ENCODE peak calls at places on chromosomes 2 and 18, in eight cellular contexts. S is ovary, Q is tibial artery, Y is spleen, R is H1, N is aorta, B is pancreas, A is fibroblast of lung. T is an unnamed sample. For H3K36me3, the result is how much of the 10 kb centered on the place peaks cover.

GRCh38 chr2:69167469-69167822 is 154.5 kb downstream of the ANTXR1 start:
- DNase-seq in S (no peak), Q (no peak), Y (no peak), R (no peak), N (no peak), B (no peak), A (no peak), T (no peak)

GRCh38 chr2:113131343-113131933 is 4.0 kb downstream of the IL1RN start:
- DNase-seq in S (no peak), Q (no peak), Y (no peak), R (peak), N (no peak), B (no peak), A (no peak), T (no peak)

GRCh38 chr2:193103064-193103463 is 908.3 kb upstream of the TMEFF2 start:
- DNase-seq in S (no peak), Q (no peak), Y (no peak), R (no peak), N (no peak), B (no peak), A (no peak), T (no peak)

GRCh38 chr18:34117319-34117718 is 107.4 kb downstream of the NOL4 start:
- DNase-seq in S (no peak), Q (no peak), Y (no peak), R (no peak), N (no peak), B (no peak), A (no peak), T (no peak)

GRCh38 chr2:166067204-166067603 is 60.6 kb downstream of the SCN1A start:
- DNase-seq in S (no peak), Q (no peak), Y (no peak), R (no peak), N (no peak), B (no peak), A (no peak), T (no peak)

GRCh38 chr2:11616097-11616687 is 53.8 kb downstream of the NTSR2 start:
- DNase-seq in S (no peak), Q (no peak), Y (no peak), R (no peak), N (peak), B (no peak), A (no peak), T (no peak)

GRCh38 chr2:904243-905024 is 46.2 kb upstream of the SNTG2 start:
- DNase-seq in S (no peak), Q (no peak), Y (no peak), R (no peak), N (no peak), B (no peak), A (no peak), T (no peak)

GRCh38 chr2:175435012-175435411 is 253.5 kb upstream of the ATP5MC3 start:
- DNase-seq in S (no peak), Q (no peak), Y (no peak), R (no peak), N (no peak), B (no peak), A (no peak), T (no peak)

GRCh38 chr2:139354518-139354917 is 574.3 kb upstream of the NXPH2 start:
- DNase-seq in S (no peak), Q (no peak), Y (no peak), R (no peak), N (no peak), B (no peak), A (no peak), T (no peak)

GRCh38 chr2:38129410-38129809 is 53.5 kb upstream of the CYP1B1 start:
- DNase-seq in S (no peak), Q (no peak), Y (no peak), R (no peak), N (no peak), B (no peak), A (no peak), T (no peak)

GRCh38 chr2:133400411-133400810 is 167.9 kb downstream of the NCKAP5 start:
- DNase-seq in S (no peak), Q (no peak), Y (no peak), R (no peak), N (no peak), B (no peak), A (no peak), T (no peak)

GRCh38 chr18:48563027-48563426 is 24.2 kb downstream of the CTIF start:
- DNase-seq in S (no peak), Q (no peak), Y (no peak), R (no peak), N (no peak), B (no peak), A (peak), T (peak)

GRCh38 chr18:58402951-58403702 is 225.8 kb downstream of the ALPK2 start:
- DNase-seq in S (no peak), Q (no peak), Y (no peak), R (no peak), N (no peak), B (no peak), A (no peak), T (no peak)

GRCh38 chr2:167127135-167127534 is 238.9 kb downstream of the XIRP2 start:
- DNase-seq in S (no peak), Q (no peak), Y (no peak), R (no peak), N (no peak), B (no peak), A (peak), T (no peak)

DNA sequence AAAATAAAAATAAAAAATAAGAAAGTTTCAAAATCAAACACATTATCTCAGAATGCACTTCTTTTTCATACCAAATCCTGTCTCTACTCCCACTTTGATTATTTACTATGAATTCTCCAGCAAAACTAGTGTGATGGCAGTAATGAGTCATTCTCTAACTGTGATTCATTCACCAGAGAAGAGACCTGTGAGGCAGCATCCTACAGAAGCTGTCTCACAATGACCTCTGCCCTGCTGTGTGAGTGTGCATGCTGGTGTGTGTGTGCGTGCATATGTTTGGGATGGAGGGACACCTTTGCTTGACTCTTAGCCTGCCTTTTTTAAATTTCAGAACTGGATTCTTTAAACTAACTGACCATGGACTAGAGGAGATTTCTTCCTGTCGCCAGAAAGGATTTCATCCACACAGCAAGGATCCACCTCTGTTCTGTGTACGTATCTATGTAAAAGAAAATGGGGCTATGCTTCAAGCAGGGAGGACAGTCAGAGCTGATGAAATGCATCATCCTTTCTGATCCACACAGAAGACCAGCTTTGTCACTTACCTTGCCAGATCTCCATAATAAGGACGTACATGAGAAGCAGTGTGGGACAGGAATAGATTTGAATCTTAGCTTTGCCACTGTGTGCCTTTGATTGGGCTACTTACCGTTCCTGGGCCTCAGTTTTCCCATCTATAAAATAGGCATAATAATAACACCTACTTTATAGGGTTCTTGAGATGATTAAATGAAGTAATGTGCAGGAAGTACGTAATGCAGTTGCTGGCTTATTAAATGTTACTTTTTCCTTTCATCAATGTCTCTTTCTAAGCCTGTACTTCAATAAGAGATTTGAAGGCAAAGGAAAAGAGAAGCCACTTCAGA is 31.2 kb downstream of the STAMBP start:
- DNase-seq in S (no peak), Q (no peak), Y (no peak), R (no peak), N (no peak), B (no peak), A (peak), T (no peak)
- H3K36me3 ChIP-seq in S (under half), Q (half or more), Y (under half), R (half or more), N (under half), B (under half), A (under half), T (under half)

GRCh38 chr18:76817888-76818611 is 4.3 kb upstream of the ZNF236 start:
- DNase-seq in S (no peak), Q (no peak), Y (no peak), R (no peak), N (no peak), B (peak), A (no peak), T (no peak)
- H3K36me3 ChIP-seq in S (under half), Q (under half), Y (under half), R (under half), N (under half), B (under half), A (under half), T (under half)

GRCh38 chr2:188997276-188997675 is 23.1 kb downstream of the COL3A1 start:
- DNase-seq in S (no peak), Q (no peak), Y (no peak), R (no peak), N (no peak), B (no peak), A (peak), T (no peak)
- H3K36me3 ChIP-seq in S (under half), Q (half or more), Y (under half), R (under half), N (under half), B (under half), A (under half), T (under half)

DNA sequence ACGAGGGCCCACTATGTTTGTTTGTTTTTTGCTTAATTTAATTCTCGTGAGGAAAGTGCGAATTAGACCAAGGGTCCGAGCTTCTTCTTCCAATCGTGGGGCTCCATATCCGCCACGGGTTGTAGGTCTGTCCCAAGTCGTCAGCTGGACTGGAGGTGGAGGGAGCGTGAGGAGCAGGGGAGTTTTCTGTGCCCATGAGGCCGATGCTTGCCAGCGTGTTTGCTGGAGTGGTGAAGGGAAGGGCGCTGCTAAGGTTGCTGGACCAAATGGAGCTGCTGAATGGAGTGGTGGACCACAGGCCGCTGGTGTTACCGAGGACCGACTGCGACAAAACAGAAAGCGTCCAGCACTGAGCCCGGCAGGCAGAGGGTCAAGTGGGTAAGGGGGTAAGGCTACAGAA is 43.7 kb downstream of the ZAP70 start:
- DNase-seq in S (no peak), Q (no peak), Y (no peak), R (no peak), N (no peak), B (no peak), A (no peak), T (no peak)
- H3K36me3 ChIP-seq in S (under half), Q (half or more), Y (under half), R (under half), N (under half), B (under half), A (under half), T (under half)

GRCh38 chr2:200472853-200473464 is 36.9 kb downstream of the KCTD18 start:
- DNase-seq in S (no peak), Q (no peak), Y (no peak), R (no peak), N (no peak), B (no peak), A (no peak), T (no peak)
- H3K36me3 ChIP-seq in S (under half), Q (half or more), Y (under half), R (half or more), N (under half), B (under half), A (under half), T (under half)

DNA sequence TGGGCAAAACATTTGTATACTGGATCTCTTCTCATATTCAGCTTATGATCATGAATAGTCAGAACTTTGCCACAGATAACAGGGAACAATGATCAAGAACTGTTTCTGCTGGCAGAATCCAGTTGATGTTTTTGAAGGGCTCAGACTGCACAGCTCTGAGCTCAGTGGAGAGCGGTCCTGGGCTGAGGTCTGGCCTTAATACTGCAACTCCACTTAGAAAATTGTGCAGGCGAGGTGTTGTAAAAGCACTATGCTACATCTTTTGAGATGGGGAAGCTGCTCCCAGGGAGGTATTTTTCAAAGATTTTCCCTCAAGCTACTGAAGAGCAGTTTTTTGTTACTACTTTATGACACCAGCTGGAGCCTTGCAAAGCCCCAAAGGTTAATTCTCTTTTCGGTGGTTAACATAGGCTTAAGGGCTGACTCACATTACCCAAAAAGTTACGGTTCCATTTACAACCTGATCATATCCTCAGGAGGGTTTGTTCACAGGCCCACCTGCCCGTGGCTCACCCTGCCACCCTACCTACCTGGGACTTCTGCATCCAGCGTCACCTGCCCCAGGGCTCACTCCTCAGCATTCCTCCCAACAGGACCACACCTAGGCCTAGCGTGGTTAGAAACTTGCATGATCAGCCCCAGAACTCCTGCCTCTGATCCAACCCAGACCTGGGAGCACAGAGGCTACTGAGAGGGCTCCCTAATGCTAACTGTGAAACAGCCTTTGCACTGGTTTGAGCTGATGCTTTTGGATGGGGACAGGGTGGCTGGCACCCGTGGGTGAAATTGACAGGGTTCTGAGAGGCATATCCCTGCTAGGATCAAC is 114.4 kb downstream of the NCK2 start:
- DNase-seq in S (no peak), Q (no peak), Y (no peak), R (peak), N (no peak), B (no peak), A (no peak), T (no peak)
- H3K36me3 ChIP-seq in S (under half), Q (under half), Y (under half), R (under half), N (under half), B (under half), A (under half), T (under half)

GRCh38 chr2:127847926-127848325 is 10.0 kb downstream of the POLR2D start:
- DNase-seq in S (no peak), Q (no peak), Y (no peak), R (no peak), N (no peak), B (no peak), A (no peak), T (no peak)

GRCh38 chr2:127843677-127844076 is 14.3 kb downstream of the POLR2D start:
- DNase-seq in S (no peak), Q (no peak), Y (no peak), R (no peak), N (no peak), B (no peak), A (no peak), T (no peak)

GRCh38 chr2:127841466-127842178 is 16.3 kb downstream of the POLR2D start:
- DNase-seq in S (no peak), Q (no peak), Y (no peak), R (no peak), N (no peak), B (no peak), A (no peak), T (no peak)

GRCh38 chr2:127840893-127841292 is 17.1 kb downstream of the POLR2D start:
- DNase-seq in S (no peak), Q (no peak), Y (no peak), R (no peak), N (no peak), B (no peak), A (no peak), T (no peak)

GRCh38 chr2:127844973-127845372 is 13.0 kb downstream of the POLR2D start:
- DNase-seq in S (no peak), Q (no peak), Y (no peak), R (no peak), N (no peak), B (no peak), A (no peak), T (no peak)
- H3K36me3 ChIP-seq in S (under half), Q (under half), Y (under half), R (under half), N (under half), B (under half), A (under half), T (under half)

T was measured in BJ.